ENCODE peak calls at places on chromosomes 6 and 20, in seven cellular contexts. Q is cardiac muscle cell, Y is AG08395, U is posterior cingulate gyrus, V is mammary epithelial cell, N is tibial artery, F is Daoy. J is an unnamed sample.

GRCh38 chr6:25369450-25370086 is 90.4 kb downstream of the CARMIL1 start:
- DNase-seq in U (no peak), F (peak), V (peak), Y (peak), Q (no peak), N (no peak), J (no peak)

GRCh38 chr6:28794175-28795002 is 129.4 kb downstream of the TRIM27 start:
- DNase-seq in U (no peak), V (peak), N (no peak), Q (peak), F (peak), Y (peak), J (peak)

GRCh38 chr6:10163159-10163962 is 251.5 kb downstream of the TFAP2A start:
- DNase-seq in N (no peak), V (peak), Q (no peak), Y (no peak), U (no peak), F (no peak), J (no peak)

GRCh38 chr6:4929319-4929718 is 74.5 kb downstream of the RPP40 start:
- DNase-seq in U (no peak), N (no peak), V (no peak), F (no peak), Q (no peak), Y (no peak), J (no peak)

GRCh38 chr6:84771732-84772131 is 7.3 kb upstream of the TBX18 start:
- DNase-seq in V (no peak), F (no peak), Y (no peak), Q (no peak), N (no peak), U (no peak), J (peak)

GRCh38 chr6:63640062-63640461 is 4.5 kb downstream of the PHF3 start:
- DNase-seq in V (peak), Q (no peak), Y (peak), F (peak), N (no peak), U (no peak), J (no peak)

GRCh38 chr6:106377061-106377540 is 16.6 kb downstream of the CRYBG1 start:
- DNase-seq in V (peak), Y (no peak), U (no peak), F (peak), Q (no peak), N (no peak), J (no peak)

GRCh38 chr6:71446084-71446869 is 157.7 kb downstream of the OGFRL1 start:
- DNase-seq in F (no peak), N (no peak), Q (no peak), U (no peak), V (no peak), Y (peak), J (no peak)

GRCh38 chr20:19252670-19253120 is 40.3 kb downstream of the SLC24A3 start:
- DNase-seq in Q (no peak), U (no peak), Y (peak), V (no peak), N (no peak), F (no peak), J (no peak)

GRCh38 chr6:105769987-105770386 is 316.1 kb upstream of the PRDM1 start:
- DNase-seq in U (no peak), N (no peak), Q (no peak), F (peak), Y (peak), V (peak), J (no peak)

GRCh38 chr6:169233832-169234231 is 19.8 kb downstream of the THBS2 start:
- DNase-seq in U (no peak), F (no peak), V (no peak), Q (no peak), N (no peak), Y (no peak), J (no peak)

GRCh38 chr6:31659649-31660223 is 842 bp downstream of the C6orf47 start:
- DNase-seq in Q (peak), V (peak), U (no peak), N (no peak), Y (peak), F (peak), J (no peak)

GRCh38 chr6:15400572-15401004 is 154.7 kb downstream of the JARID2 start:
- DNase-seq in Y (no peak), U (peak), V (no peak), F (no peak), N (no peak), Q (peak), J (peak)

GRCh38 chr6:57278570-57278969 is 38.9 kb upstream of the PRIM2 start:
- DNase-seq in N (no peak), Q (no peak), Y (no peak), V (no peak), U (no peak), F (no peak), J (no peak)

GRCh38 chr6:28589234-28589951 is 63.7 kb downstream of the GPX5 start:
- DNase-seq in F (peak), Y (peak), Q (peak), U (no peak), V (peak), N (no peak), J (peak)

GRCh38 chr6:139407718-139408222 is 33.3 kb upstream of the CITED2 start:
- DNase-seq in F (peak), N (no peak), Y (peak), V (peak), U (no peak), Q (no peak), J (peak)

GRCh38 chr6:18242062-18242851 is 22.1 kb downstream of the DEK start:
- DNase-seq in Y (peak), F (peak), V (peak), Q (no peak), N (no peak), U (no peak), J (no peak)

GRCh38 chr6:5525209-5525608 is 263.9 kb downstream of the FARS2 start:
- DNase-seq in U (no peak), Y (peak), N (no peak), V (peak), F (peak), Q (no peak), J (peak)

GRCh38 chr6:142822882-142823578 is 121.9 kb downstream of the HIVEP2 start:
- DNase-seq in N (no peak), Y (no peak), Q (peak), V (peak), U (peak), F (peak), J (no peak)

GRCh38 chr6:145562771-145563615 is 172.3 kb downstream of the EPM2A start:
- DNase-seq in Q (no peak), U (no peak), V (no peak), F (no peak), N (no peak), Y (no peak), J (no peak)

GRCh38 chr6:125995972-125996580 is 9.7 kb downstream of the TRMT11 start:
- DNase-seq in Q (peak), N (peak), V (peak), U (peak), F (peak), Y (peak), J (peak)

GRCh38 chr6:165146456-165146855 is 162.9 kb downstream of the C6orf118 start:
- DNase-seq in F (no peak), N (no peak), U (no peak), V (no peak), Y (no peak), Q (no peak), J (no peak)

GRCh38 chr6:33698494-33698893 is 13.0 kb downstream of the UQCC2 start:
- DNase-seq in Y (no peak), V (no peak), U (peak), F (no peak), N (no peak), Q (no peak), J (no peak)

GRCh38 chr6:49553353-49553752 is 2.9 kb downstream of the C6orf141 start:
- DNase-seq in Q (no peak), F (peak), U (no peak), V (peak), Y (no peak), N (no peak), J (no peak)

GRCh38 chr6:11139051-11139960 is 27.8 kb upstream of the ERVFRD-1 start:
- DNase-seq in Q (no peak), Y (peak), N (no peak), U (no peak), V (peak), F (no peak), J (no peak)

GRCh38 chr6:135222623-135223022 is 41.5 kb downstream of the MYB start:
- DNase-seq in F (no peak), U (no peak), V (no peak), Y (no peak), Q (no peak), N (no peak), J (no peak)

GRCh38 chr20:46722450-46722849 is 13.0 kb downstream of the SLC2A10 start:
- DNase-seq in F (no peak), Q (no peak), Y (no peak), V (no peak), U (no peak), N (no peak), J (no peak)

GRCh38 chr6:20213271-20213798 is 1.1 kb upstream of the MBOAT1 start:
- DNase-seq in Q (peak), F (no peak), U (no peak), Y (no peak), N (no peak), V (no peak), J (no peak)

GRCh38 chr6:23655502-23655901 is 470.5 kb upstream of the NRSN1 start:
- DNase-seq in V (no peak), Q (no peak), F (no peak), U (no peak), N (no peak), Y (no peak), J (peak)

GRCh38 chr6:71034578-71034977 is 77.7 kb upstream of the B3GAT2 start:
- DNase-seq in Y (no peak), U (no peak), F (no peak), V (no peak), N (no peak), Q (no peak), J (no peak)

GRCh38 chr6:27414996-27415395 is 26.4 kb downstream of the ZNF391 start:
- DNase-seq in Y (no peak), N (no peak), Q (no peak), F (no peak), V (peak), U (no peak), J (no peak)